ENCODE peak calls at places on chromosomes 12 and 14, in eight cellular contexts. O is NCI-H1105; R is stimulated activated CD4-positive, alpha-beta T cell treated with anti-CD3 and anti-CD28 coated beads, Interleukin-1b, Interleukin-23, amount 100 ng/mL, for 1 hour; D is GM03348; P is cardiac fibroblast; C is cerebellum; G is HCEC 1CT; S is NCI-H1092 treated with DMSO at 0.1 percent for 48 hours. I is an unnamed sample.

GRCh38 chr14:32306549-32306948 is 22.5 kb upstream of the AKAP6 start:
- DNase-seq in O (no peak), R (no peak), D (peak; percentile 13), P (peak; percentile 7), C (no peak), G (no peak), S (no peak), I (peak; percentile 32)

GRCh38 chr12:100823988-100824387 is 29.4 kb downstream of the ANO4 start:
- DNase-seq in O (no peak), R (no peak), D (peak; percentile 5), P (peak; percentile 37), C (no peak), G (peak; percentile 94), S (no peak), I (peak; percentile 13)

GRCh38 chr12:94318178-94318577 is 141.5 kb downstream of the CEP83 start:
- DNase-seq in O (no peak), R (no peak), D (no peak), P (no peak), C (no peak), G (no peak), S (no peak), I (no peak)

GRCh38 chr12:131057211-131057721 is 103.6 kb downstream of the ADGRD1 start:
- DNase-seq in O (no peak), R (no peak), D (no peak), P (no peak), C (peak; percentile 60), G (no peak), S (no peak), I (no peak)

GRCh38 chr12:90801776-90802175 is 153.2 kb downstream of the CCER1 start:
- DNase-seq in O (no peak), R (no peak), D (peak; percentile 26), P (peak; percentile 70), C (no peak), G (peak; percentile 76), S (no peak), I (peak; percentile 46)

GRCh38 chr12:3216726-3217682 is 139.8 kb downstream of the TSPAN9 start:
- DNase-seq in O (no peak), R (no peak), D (peak; percentile 79), P (peak; percentile 93), C (peak; percentile 68), G (peak; percentile 47), S (no peak), I (peak; percentile 70)

GRCh38 chr14:69708586-69709169 is 58.3 kb upstream of the SRSF5 start:
- DNase-seq in O (peak; percentile 21), R (no peak), D (peak; percentile 18), P (no peak), C (no peak), G (peak; percentile 39), S (peak; percentile 55), I (no peak)

GRCh38 chr12:46160081-46160980 is 108.5 kb downstream of the SLC38A1 start:
- DNase-seq in O (peak; percentile 92), R (no peak), D (peak; percentile 60), P (peak; percentile 65), C (no peak), G (no peak), S (peak; percentile 79), I (peak; percentile 86)

GRCh38 chr14:99574099-99574880 is 29.7 kb downstream of the CCDC85C start:
- DNase-seq in O (no peak), R (no peak), D (peak; percentile 93), P (peak; percentile 47), C (no peak), G (no peak), S (peak; percentile 31), I (peak; percentile 73)

GRCh38 chr14:74407801-74408154 is 18.2 kb downstream of the SYNDIG1L start:
- DNase-seq in O (no peak), R (no peak), D (no peak), P (no peak), C (no peak), G (no peak), S (no peak), I (no peak)

GRCh38 chr14:103545219-103545914 is 16.4 kb downstream of the TRMT61A start:
- DNase-seq in O (no peak), R (no peak), D (no peak), P (no peak), C (no peak), G (no peak), S (no peak), I (no peak)

GRCh38 chr12:124663771-124664366 is 96.5 kb upstream of the NCOR2 start:
- DNase-seq in O (no peak), R (no peak), D (no peak), P (no peak), C (no peak), G (no peak), S (no peak), I (no peak)

GRCh38 chr14:103326078-103326477 is 8.0 kb upstream of the EIF5 start:
- DNase-seq in O (no peak), R (no peak), D (no peak), P (no peak), C (no peak), G (no peak), S (no peak), I (no peak)

GRCh38 chr12:131600160-131600532 is 110.7 kb upstream of the SFSWAP start:
- DNase-seq in O (no peak), R (no peak), D (no peak), P (no peak), C (no peak), G (no peak), S (no peak), I (no peak)